ENCODE peak calls at places on chromosomes 5 and 9, in seven cellular contexts. Y, O, Q, K, X, F and R are unnamed samples.

GRCh38 chr9:4583001-4583400 is 79.1 kb upstream of the PLPP6 start:
- DNase-seq in Y (no peak), O (no peak), Q (peak), K (no peak), X (no peak), F (no peak), R (no peak)

GRCh38 chr5:31937226-31937625 is 236.9 kb downstream of the GOLPH3 start:
- DNase-seq in Y (no peak), O (no peak), Q (no peak), K (no peak), X (no peak), F (no peak), R (no peak)

GRCh38 chr5:154267516-154267915 is 77.0 kb downstream of the GALNT10 start:
- DNase-seq in Y (no peak), O (no peak), Q (no peak), K (no peak), X (no peak), F (peak), R (no peak)

GRCh38 chr9:129606161-129607025 is 14.5 kb downstream of the C9orf50 start:
- DNase-seq in Y (no peak), O (no peak), Q (no peak), K (no peak), X (peak), F (no peak), R (no peak)

GRCh38 chr9:125409637-125410521 is 148.3 kb downstream of the GAPVD1 start:
- DNase-seq in Y (no peak), O (no peak), Q (peak), K (peak), X (no peak), F (peak), R (peak)

GRCh38 chr5:40089269-40089668 is 590.4 kb upstream of the PTGER4 start:
- DNase-seq in Y (no peak), O (no peak), Q (peak), K (no peak), X (no peak), F (no peak), R (no peak)

GRCh38 chr5:135462304-135462703 is 10.2 kb upstream of the TIFAB start:
- DNase-seq in Y (no peak), O (no peak), Q (peak), K (peak), X (peak), F (peak), R (peak)

GRCh38 chr9:123643518-123643917 is 286.4 kb downstream of the DENND1A start:
- DNase-seq in Y (no peak), O (no peak), Q (no peak), K (no peak), X (no peak), F (no peak), R (no peak)

GRCh38 chr9:123296174-123296573 is 27.8 kb upstream of the STRBP start:
- DNase-seq in Y (no peak), O (no peak), Q (no peak), K (no peak), X (no peak), F (no peak), R (no peak)

GRCh38 chr9:135563858-135564257 is 2.3 kb downstream of the PAEP start:
- DNase-seq in Y (no peak), O (no peak), Q (no peak), K (no peak), X (no peak), F (no peak), R (no peak)

GRCh38 chr5:159343295-159344094 is 13.2 kb upstream of the IL12B start:
- DNase-seq in Y (no peak), O (no peak), Q (no peak), K (no peak), X (no peak), F (no peak), R (no peak)

GRCh38 chr5:158560170-158560569 is 539.5 kb downstream of the EBF1 start:
- DNase-seq in Y (no peak), O (peak), Q (no peak), K (no peak), X (peak), F (no peak), R (peak)

GRCh38 chr5:149172261-149172660 is 31.0 kb downstream of the ABLIM3 start:
- DNase-seq in Y (no peak), O (no peak), Q (no peak), K (peak), X (peak), F (peak), R (peak)

GRCh38 chr9:33164138-33164809 is 2.9 kb downstream of the B4GALT1 start:
- DNase-seq in Y (peak), O (no peak), Q (peak), K (no peak), X (peak), F (no peak), R (no peak)

GRCh38 chr5:164053123-164053522 is 547.7 kb downstream of the MAT2B start:
- DNase-seq in Y (no peak), O (no peak), Q (no peak), K (no peak), X (no peak), F (no peak), R (no peak)

GRCh38 chr9:31615964-31616363 is 768.5 kb upstream of the ACO1 start:
- DNase-seq in Y (no peak), O (no peak), Q (no peak), K (no peak), X (no peak), F (no peak), R (no peak)

GRCh38 chr9:128224877-128225276 is 21.7 kb downstream of the DNM1 start:
- DNase-seq in Y (no peak), O (no peak), Q (no peak), K (no peak), X (no peak), F (no peak), R (no peak)

GRCh38 chr5:155082401-155082800 is 68.8 kb downstream of the KIF4B start:
- DNase-seq in Y (no peak), O (no peak), Q (no peak), K (peak), X (peak), F (peak), R (peak)

GRCh38 chr5:171205375-171205774 is 103.7 kb upstream of the TLX3 start:
- DNase-seq in Y (no peak), O (no peak), Q (peak), K (no peak), X (no peak), F (no peak), R (no peak)

GRCh38 chr5:134466241-134467069 is 54.8 kb upstream of the CDKN2AIPNL start:
- DNase-seq in Y (no peak), O (peak), Q (peak), K (peak), X (peak), F (peak), R (peak)

GRCh38 chr5:103041071-103041676 is 78.8 kb downstream of the GIN1 start:
- DNase-seq in Y (peak), O (no peak), Q (peak), K (peak), X (peak), F (peak), R (peak)

GRCh38 chr5:138336952-138337684 is 948 bp upstream of the FAM53C start:
- DNase-seq in Y (no peak), O (no peak), Q (peak), K (peak), X (peak), F (peak), R (peak)

GRCh38 chr5:33827885-33828284 is 63.9 kb downstream of the ADAMTS12 start:
- DNase-seq in Y (no peak), O (no peak), Q (no peak), K (no peak), X (peak), F (peak), R (no peak)

GRCh38 chr5:36722913-36723312 is 116.5 kb downstream of the SLC1A3 start:
- DNase-seq in Y (no peak), O (no peak), Q (peak), K (no peak), X (no peak), F (no peak), R (no peak)